ENCODE peak calls at places on chromosome 15, in six cellular contexts. One of them, this sample, is unnamed.

GRCh38 chr15:48925714-48926223 is 38.0 kb downstream of the SHC4 start:
- DNase-seq in left ventricle myocardium superior: no peak
- DNase-seq in activated CD8-positive, alpha-beta memory T cell treated with anti-CD3 and anti-CD28 coated beads for 48 hours: no peak
- DNase-seq in naive thymus-derived CD8-positive, alpha-beta T cell: no peak
- DNase-seq in GM12865: no peak
- DNase-seq in stimulated activated CD4-positive, alpha-beta T cell treated with anti-CD3 and anti-CD28 coated beads, TNF-alpha, amount 100 ng/mL, for 1 hour: no peak
- DNase-seq in this sample: no peak

GRCh38 chr15:57582080-57582479 is 9.6 kb upstream of the MYZAP start:
- DNase-seq in left ventricle myocardium superior: no peak
- DNase-seq in GM12865: no peak
- DNase-seq in activated CD8-positive, alpha-beta memory T cell treated with anti-CD3 and anti-CD28 coated beads for 48 hours: no peak
- DNase-seq in naive thymus-derived CD8-positive, alpha-beta T cell: no peak
- DNase-seq in stimulated activated CD4-positive, alpha-beta T cell treated with anti-CD3 and anti-CD28 coated beads, TNF-alpha, amount 100 ng/mL, for 1 hour: no peak
- DNase-seq in this sample: no peak

GRCh38 chr15:64779024-64779423 is 3.6 kb upstream of the RBPMS2 start:
- DNase-seq in stimulated activated CD4-positive, alpha-beta T cell treated with anti-CD3 and anti-CD28 coated beads, TNF-alpha, amount 100 ng/mL, for 1 hour: no peak
- DNase-seq in activated CD8-positive, alpha-beta memory T cell treated with anti-CD3 and anti-CD28 coated beads for 48 hours: no peak
- DNase-seq in naive thymus-derived CD8-positive, alpha-beta T cell: no peak
- DNase-seq in left ventricle myocardium superior: no peak
- DNase-seq in GM12865: no peak
- DNase-seq in this sample: no peak

GRCh38 chr15:76204916-76205460 is 106.3 kb downstream of the ETFA start:
- DNase-seq in stimulated activated CD4-positive, alpha-beta T cell treated with anti-CD3 and anti-CD28 coated beads, TNF-alpha, amount 100 ng/mL, for 1 hour: no peak
- DNase-seq in left ventricle myocardium superior: no peak
- DNase-seq in naive thymus-derived CD8-positive, alpha-beta T cell: no peak
- DNase-seq in activated CD8-positive, alpha-beta memory T cell treated with anti-CD3 and anti-CD28 coated beads for 48 hours: no peak
- DNase-seq in GM12865: no peak
- DNase-seq in this sample: peak

GRCh38 chr15:53591041-53591440 is 168.4 kb downstream of the WDR72 start:
- DNase-seq in activated CD8-positive, alpha-beta memory T cell treated with anti-CD3 and anti-CD28 coated beads for 48 hours: no peak
- DNase-seq in left ventricle myocardium superior: no peak
- DNase-seq in stimulated activated CD4-positive, alpha-beta T cell treated with anti-CD3 and anti-CD28 coated beads, TNF-alpha, amount 100 ng/mL, for 1 hour: no peak
- DNase-seq in naive thymus-derived CD8-positive, alpha-beta T cell: no peak
- DNase-seq in GM12865: no peak
- DNase-seq in this sample: no peak

GRCh38 chr15:72168131-72168825 is 29.3 kb downstream of the GRAMD2A start:
- DNase-seq in activated CD8-positive, alpha-beta memory T cell treated with anti-CD3 and anti-CD28 coated beads for 48 hours: no peak
- DNase-seq in GM12865: no peak
- DNase-seq in naive thymus-derived CD8-positive, alpha-beta T cell: no peak
- DNase-seq in stimulated activated CD4-positive, alpha-beta T cell treated with anti-CD3 and anti-CD28 coated beads, TNF-alpha, amount 100 ng/mL, for 1 hour: no peak
- DNase-seq in left ventricle myocardium superior: peak
- DNase-seq in this sample: no peak

GRCh38 chr15:68318008-68318835 is 40.7 kb downstream of the FEM1B start:
- DNase-seq in left ventricle myocardium superior: no peak
- DNase-seq in naive thymus-derived CD8-positive, alpha-beta T cell: peak
- DNase-seq in activated CD8-positive, alpha-beta memory T cell treated with anti-CD3 and anti-CD28 coated beads for 48 hours: no peak
- DNase-seq in stimulated activated CD4-positive, alpha-beta T cell treated with anti-CD3 and anti-CD28 coated beads, TNF-alpha, amount 100 ng/mL, for 1 hour: no peak
- DNase-seq in GM12865: no peak
- DNase-seq in this sample: no peak

GRCh38 chr15:60417112-60417511 is 19.3 kb upstream of the ANXA2 start:
- DNase-seq in GM12865: no peak
- DNase-seq in activated CD8-positive, alpha-beta memory T cell treated with anti-CD3 and anti-CD28 coated beads for 48 hours: no peak
- DNase-seq in left ventricle myocardium superior: no peak
- DNase-seq in stimulated activated CD4-positive, alpha-beta T cell treated with anti-CD3 and anti-CD28 coated beads, TNF-alpha, amount 100 ng/mL, for 1 hour: no peak
- DNase-seq in naive thymus-derived CD8-positive, alpha-beta T cell: no peak
- DNase-seq in this sample: no peak

GRCh38 chr15:56273724-56274123 is 30.0 kb upstream of the RFX7 start:
- DNase-seq in left ventricle myocardium superior: no peak
- DNase-seq in naive thymus-derived CD8-positive, alpha-beta T cell: no peak
- DNase-seq in stimulated activated CD4-positive, alpha-beta T cell treated with anti-CD3 and anti-CD28 coated beads, TNF-alpha, amount 100 ng/mL, for 1 hour: no peak
- DNase-seq in GM12865: no peak
- DNase-seq in activated CD8-positive, alpha-beta memory T cell treated with anti-CD3 and anti-CD28 coated beads for 48 hours: no peak
- DNase-seq in this sample: no peak

This sample was measured in sigmoid colon.